ENCODE peak calls at places on chromosome 9, in five cellular contexts. K is Peyer's patch, Q is cardiac muscle cell, M is A549, X is fibroblast of pulmonary artery. R is an unnamed sample.

GRCh38 chr9:86626802-86627201 is 272.6 kb upstream of the TUT7 start:
- DNase-seq in X (no peak), Q (no peak), K (no peak), M (no peak), R (no peak)

GRCh38 chr9:113011911-113012381 is at the start of gene ZNF883:
- DNase-seq in Q (peak), X (peak), M (peak), K (peak), R (peak)

GRCh38 chr9:110921705-110922104 is 116.6 kb downstream of the LPAR1 start:
- DNase-seq in X (no peak), M (no peak), K (no peak), Q (no peak), R (no peak)

GRCh38 chr9:90423661-90424193 is 218.9 kb downstream of the DIRAS2 start:
- DNase-seq in M (peak), X (no peak), Q (no peak), K (no peak), R (no peak)

GRCh38 chr9:95572370-95573151 is 55.8 kb upstream of the PTCH1 start:
- DNase-seq in X (no peak), M (no peak), K (peak), Q (peak), R (no peak)

GRCh38 chr9:133777111-133777791 is 39.1 kb upstream of the SARDH start:
- DNase-seq in K (no peak), M (no peak), X (no peak), Q (no peak), R (no peak)

GRCh38 chr9:132534832-132535231 is 47.6 kb upstream of the BARHL1 start:
- DNase-seq in K (no peak), Q (no peak), M (no peak), X (no peak), R (no peak)

GRCh38 chr9:70049672-70050271 is 6.1 kb downstream of the MAMDC2 start:
- DNase-seq in M (no peak), Q (peak), K (peak), X (peak), R (no peak)

GRCh38 chr9:133738039-133738805 is at the start of gene SARDH:
- DNase-seq in X (peak), Q (peak), K (peak), M (peak), R (peak)

GRCh38 chr9:89677696-89678393 is 73.0 kb downstream of the GADD45G start:
- DNase-seq in X (peak), Q (no peak), K (no peak), M (no peak), R (no peak)

GRCh38 chr9:127423591-127423933 is 620 bp upstream of the ZNF79 start:
- DNase-seq in K (no peak), Q (no peak), M (no peak), X (peak), R (no peak)
- TF ChIP-seq CTCF in K (no peak), Q (no peak), M (no peak), X (no peak), R (no peak)

DNA sequence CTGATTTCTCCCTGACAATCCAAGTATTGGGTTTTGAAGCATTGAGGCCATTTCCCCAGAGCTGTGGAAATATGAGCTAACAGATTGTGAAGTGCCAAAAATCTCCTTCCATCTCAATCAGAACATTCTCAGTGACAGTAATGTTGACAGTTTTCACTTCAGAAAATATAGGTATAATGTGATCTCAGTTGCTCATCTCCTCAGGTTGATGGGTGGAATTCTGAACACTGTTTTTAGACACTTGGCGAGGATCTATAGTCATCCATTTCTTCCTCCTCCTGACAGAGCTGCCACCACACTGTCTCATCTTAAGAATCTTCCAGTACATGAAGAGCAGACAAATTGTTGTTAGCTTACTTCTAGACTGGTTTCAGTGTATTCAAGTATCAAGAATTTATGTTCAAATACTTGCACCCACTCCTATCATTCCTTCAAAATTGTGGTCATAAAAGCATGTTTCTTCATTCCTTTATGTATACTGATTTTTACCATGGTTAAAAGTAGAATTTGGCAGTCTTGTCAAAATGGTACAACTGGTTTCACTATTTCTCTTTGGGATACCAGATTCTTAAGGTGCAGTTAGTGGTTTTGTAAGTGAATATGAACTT is 199.7 kb upstream of the TLE4 start:
- DNase-seq in Q (no peak), X (no peak), K (no peak), M (no peak), R (no peak)
- TF ChIP-seq CTCF in Q (no peak), X (no peak), K (no peak), M (no peak), R (no peak)

GRCh38 chr9:137618105-137619067 is at the start of gene EHMT1:
- DNase-seq in Q (peak), X (peak), M (peak), K (peak), R (peak)
- TF ChIP-seq CTCF in Q (no peak), X (no peak), M (no peak), K (no peak), R (no peak)

GRCh38 chr9:130156672-130157071 is 15.5 kb upstream of the NCS1 start:
- DNase-seq in K (no peak), X (no peak), M (no peak), Q (no peak), R (no peak)
- TF ChIP-seq CTCF in K (no peak), X (no peak), M (peak), Q (no peak), R (no peak)

GRCh38 chr9:3136999-3137675 is 293.2 kb upstream of the PUM3 start:
- DNase-seq in K (no peak), X (peak), M (no peak), Q (peak), R (no peak)

GRCh38 chr9:3138236-3139229 is 294.6 kb upstream of the PUM3 start:
- DNase-seq in Q (no peak), M (no peak), K (no peak), X (no peak), R (no peak)

GRCh38 chr9:3136230-3136629 is 292.3 kb upstream of the PUM3 start:
- DNase-seq in Q (no peak), K (no peak), X (no peak), M (no peak), R (no peak)
- TF ChIP-seq CTCF in Q (no peak), K (no peak), X (no peak), M (no peak), R (no peak)

GRCh38 chr9:121604242-121604641 is 47.2 kb upstream of the DAB2IP start:
- DNase-seq in Q (no peak), M (no peak), X (no peak), K (peak), R (no peak)
- TF ChIP-seq CTCF in Q (no peak), M (no peak), X (no peak), K (no peak), R (no peak)

GRCh38 chr9:7234144-7234543 is 476.4 kb downstream of the KDM4C start:
- DNase-seq in M (peak), X (peak), Q (peak), K (no peak), R (peak)
- TF ChIP-seq CTCF in M (peak), X (peak), Q (peak), K (peak), R (peak)

GRCh38 chr9:87894998-87895625 is 12.4 kb downstream of the SPATA31E1 start:
- DNase-seq in K (no peak), X (no peak), Q (no peak), M (no peak), R (no peak)
- TF ChIP-seq CTCF in K (no peak), X (no peak), Q (no peak), M (no peak), R (no peak)

R was measured in glutamatergic neuron.